ENCODE peak calls at places on chromosomes 7 and 10, in four cellular contexts. W, L, I and J are unnamed samples.

GRCh38 chr10:70544431-70545340 is 57.9 kb downstream of the PRF1 start:
- DNase-seq in W (no peak), L (no peak), I (no peak), J (no peak)

GRCh38 chr7:128164061-128164954 is 76.8 kb upstream of the LEP start:
- DNase-seq in W (no peak), L (no peak), I (peak), J (no peak)

GRCh38 chr10:24465899-24466615 is 257.1 kb downstream of the KIAA1217 start:
- DNase-seq in W (no peak), L (peak), I (peak), J (no peak)

GRCh38 chr10:52950578-52950977 is 178.0 kb upstream of the MBL2 start:
- DNase-seq in W (no peak), L (no peak), I (no peak), J (no peak)

GRCh38 chr7:121262221-121262620 is 66.6 kb upstream of the WNT16 start:
- DNase-seq in W (no peak), L (no peak), I (no peak), J (no peak)

GRCh38 chr10:102835007-102835482 is 2.2 kb downstream of the CYP17A1 start:
- DNase-seq in W (peak), L (peak), I (peak), J (peak)

GRCh38 chr7:110591341-110591740 is 499.6 kb upstream of the LRRN3 start:
- DNase-seq in W (no peak), L (no peak), I (no peak), J (no peak)

GRCh38 chr10:84715911-84716310 is 387.5 kb downstream of the CCSER2 start:
- DNase-seq in W (no peak), L (no peak), I (no peak), J (peak)

GRCh38 chr10:4650572-4650971 is 175.4 kb upstream of the AKR1E2 start:
- DNase-seq in W (no peak), L (no peak), I (no peak), J (no peak)

GRCh38 chr7:25854059-25854458 is 297.9 kb upstream of the NFE2L3 start:
- DNase-seq in W (no peak), L (no peak), I (no peak), J (no peak)

GRCh38 chr10:43292745-43293676 is 26.1 kb upstream of the RASGEF1A start:
- DNase-seq in W (peak), L (peak), I (peak), J (no peak)

GRCh38 chr7:151415375-151416112 is 5.7 kb upstream of the WDR86 start:
- DNase-seq in W (no peak), L (no peak), I (no peak), J (no peak)

GRCh38 chr7:102302025-102302424 is 15.4 kb downstream of the SH2B2 start:
- DNase-seq in W (no peak), L (no peak), I (no peak), J (no peak)

GRCh38 chr7:134750083-134751062 is 29.1 kb upstream of the CALD1 start:
- DNase-seq in W (peak), L (peak), I (peak), J (peak)

GRCh38 chr10:121751191-121751760 is 153.0 kb upstream of the FGFR2 start:
- DNase-seq in W (no peak), L (no peak), I (no peak), J (no peak)

GRCh38 chr7:70856889-70857511 is 274.9 kb upstream of the GALNT17 start:
- DNase-seq in W (peak), L (peak), I (peak), J (peak)

GRCh38 chr7:146115665-146116451 is 743 bp upstream of the CNTNAP2 start:
- DNase-seq in W (no peak), L (peak), I (peak), J (peak)

GRCh38 chr10:126456632-126457031 is 68.4 kb upstream of the ADAM12 start:
- DNase-seq in W (no peak), L (no peak), I (no peak), J (no peak)

GRCh38 chr10:114045071-114045737 is 1.5 kb downstream of the ADRB1 start:
- DNase-seq in W (no peak), L (peak), I (no peak), J (no peak)

GRCh38 chr10:52820316-52820715 is 47.7 kb upstream of the MBL2 start:
- DNase-seq in W (no peak), L (no peak), I (no peak), J (no peak)

GRCh38 chr7:6299774-6300173 is 27.4 kb upstream of the CYTH3 start:
- DNase-seq in W (no peak), L (no peak), I (no peak), J (no peak)

GRCh38 chr7:79785556-79785955 is 332.1 kb upstream of the MAGI2 start:
- DNase-seq in W (no peak), L (no peak), I (no peak), J (no peak)

GRCh38 chr7:824664-825063 is 7.6 kb upstream of the SUN1 start:
- DNase-seq in W (no peak), L (no peak), I (no peak), J (no peak)

GRCh38 chr10:23158370-23158769 is 33.7 kb upstream of the PTF1A start:
- DNase-seq in W (peak), L (peak), I (no peak), J (peak)

GRCh38 chr10:45557275-45557905 is 115.2 kb downstream of the ZFAND4 start:
- DNase-seq in W (no peak), L (no peak), I (no peak), J (peak)

GRCh38 chr7:19939746-19940145 is 166.3 kb upstream of the TMEM196 start:
- DNase-seq in W (no peak), L (no peak), I (no peak), J (no peak)

GRCh38 chr10:43057831-43058340 is 19.0 kb upstream of the RET start:
- DNase-seq in W (no peak), L (no peak), I (no peak), J (no peak)

GRCh38 chr7:70846208-70846607 is 285.7 kb upstream of the GALNT17 start:
- DNase-seq in W (no peak), L (no peak), I (no peak), J (no peak)

GRCh38 chr10:130105724-130106123 is 4.9 kb downstream of the C10orf143 start:
- DNase-seq in W (no peak), L (no peak), I (no peak), J (no peak)

GRCh38 chr7:1572111-1572510 is 2.3 kb upstream of the PSMG3 start:
- DNase-seq in W (no peak), L (no peak), I (no peak), J (no peak)

GRCh38 chr10:97333601-97334369 is 744 bp downstream of the FRAT2 start:
- DNase-seq in W (peak), L (peak), I (no peak), J (no peak)

GRCh38 chr7:103989200-103989784 is at the start of gene RELN:
- DNase-seq in W (no peak), L (no peak), I (no peak), J (no peak)

GRCh38 chr7:101402081-101402779 is 39.6 kb downstream of the COL26A1 start:
- DNase-seq in W (no peak), L (no peak), I (no peak), J (no peak)

GRCh38 chr7:115110523-115110922 is 188.6 kb downstream of the MDFIC start:
- DNase-seq in W (no peak), L (peak), I (no peak), J (no peak)

DNA sequence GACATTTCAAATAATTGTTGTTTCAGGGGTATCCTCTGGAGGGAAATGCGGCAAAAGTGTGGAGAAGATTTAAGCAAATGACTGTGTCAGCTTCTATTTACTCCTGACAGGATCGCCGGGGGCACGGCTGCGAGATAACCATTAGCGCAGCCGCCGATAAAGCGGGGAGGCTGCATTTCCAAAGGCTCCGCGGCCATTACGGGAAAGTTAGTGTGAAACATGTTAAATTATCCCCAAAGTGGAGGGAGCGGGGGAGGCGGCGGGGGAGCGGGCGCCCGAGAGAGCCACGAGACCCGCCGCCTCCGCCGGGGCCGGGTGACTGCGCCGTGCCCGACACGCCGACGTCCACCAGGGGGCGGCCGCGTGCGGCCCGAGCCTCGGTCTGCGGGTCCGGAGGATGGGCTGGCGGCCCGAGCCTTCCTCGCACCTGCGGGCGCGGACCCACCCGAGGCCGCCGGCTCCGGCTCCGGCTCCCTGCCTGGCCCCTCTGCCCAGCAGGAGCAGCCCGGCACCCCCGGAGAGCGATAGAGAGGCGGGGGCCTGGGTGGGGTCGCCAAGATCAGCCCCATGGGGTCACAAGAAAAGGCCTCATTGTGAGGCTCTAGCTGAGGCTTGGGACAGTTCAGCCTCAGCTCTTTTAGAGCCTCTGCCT is 74.4 kb upstream of the PAX2 start:
- DNase-seq in W (peak), L (peak), I (no peak), J (no peak)
- H3K4me3 ChIP-seq in W (no peak), L (peak), I (no peak), J (no peak)

GRCh38 chr7:47991741-47992311 is 12.4 kb upstream of the HUS1 start:
- DNase-seq in W (peak), L (peak), I (peak), J (no peak)

GRCh38 chr7:47988496-47989386 is 9.3 kb upstream of the HUS1 start:
- DNase-seq in W (no peak), L (no peak), I (no peak), J (no peak)

GRCh38 chr7:47992446-47992845 is 13.0 kb upstream of the HUS1 start:
- DNase-seq in W (no peak), L (no peak), I (no peak), J (no peak)

GRCh38 chr7:47990592-47990991 is 11.2 kb upstream of the HUS1 start:
- DNase-seq in W (no peak), L (no peak), I (no peak), J (no peak)

GRCh38 chr7:47991270-47991669 is 11.9 kb upstream of the HUS1 start:
- DNase-seq in W (no peak), L (no peak), I (no peak), J (no peak)
- H3K4me3 ChIP-seq in W (peak), L (peak), I (no peak), J (no peak)

GRCh38 chr7:75969704-75970498 is 24.5 kb downstream of the TMEM120A start:
- DNase-seq in W (no peak), L (no peak), I (no peak), J (no peak)
- H3K4me3 ChIP-seq in W (no peak), L (no peak), I (no peak), J (no peak)

GRCh38 chr7:136874393-136875032 is 6.1 kb downstream of the CHRM2 start:
- DNase-seq in W (no peak), L (no peak), I (no peak), J (peak)

GRCh38 chr7:136869991-136870798 is 1.7 kb downstream of the CHRM2 start:
- DNase-seq in W (no peak), L (no peak), I (no peak), J (no peak)

GRCh38 chr7:136869006-136869961 is 832 bp downstream of the CHRM2 start:
- DNase-seq in W (no peak), L (no peak), I (no peak), J (no peak)

GRCh38 chr7:136868496-136869005 is at the start of gene CHRM2:
- DNase-seq in W (no peak), L (no peak), I (no peak), J (no peak)

DNA sequence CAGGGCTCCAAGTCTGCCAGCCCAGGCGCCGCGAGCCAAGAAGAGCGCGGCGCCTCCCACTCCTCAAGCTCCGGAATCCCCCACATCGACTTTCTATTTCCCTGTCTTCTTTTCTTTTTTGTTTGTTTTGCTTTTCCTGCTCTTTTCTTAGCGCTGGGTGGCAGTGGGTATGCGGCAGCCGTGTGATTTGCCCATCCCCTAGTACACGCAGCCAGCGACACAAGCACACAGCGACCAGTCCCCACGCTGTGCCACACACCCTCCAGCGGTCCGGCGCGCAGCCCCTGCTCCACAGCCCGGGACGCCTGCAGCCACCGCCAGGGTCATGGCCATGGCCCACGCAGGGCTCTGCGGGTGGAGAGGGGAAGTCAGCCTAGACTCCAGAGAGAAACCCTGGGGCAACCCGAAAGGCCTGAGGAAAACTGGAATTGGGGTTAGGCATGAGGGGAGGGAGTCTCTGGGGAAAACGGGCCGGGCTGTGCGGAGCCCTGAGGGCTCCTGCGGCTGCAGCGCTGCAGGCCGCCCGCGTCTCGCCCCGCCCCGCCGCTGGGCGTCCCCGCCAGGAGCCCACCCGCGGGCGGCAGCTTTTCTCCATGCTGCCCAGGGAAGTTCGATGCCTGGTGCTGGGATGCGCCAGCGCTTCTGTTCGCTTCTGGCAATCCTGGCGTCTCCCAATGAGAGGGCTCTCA is 2.5 kb downstream of the CHRM2 start:
- DNase-seq in W (no peak), L (no peak), I (no peak), J (no peak)
- H3K4me3 ChIP-seq in W (no peak), L (peak), I (peak), J (no peak)

DNA sequence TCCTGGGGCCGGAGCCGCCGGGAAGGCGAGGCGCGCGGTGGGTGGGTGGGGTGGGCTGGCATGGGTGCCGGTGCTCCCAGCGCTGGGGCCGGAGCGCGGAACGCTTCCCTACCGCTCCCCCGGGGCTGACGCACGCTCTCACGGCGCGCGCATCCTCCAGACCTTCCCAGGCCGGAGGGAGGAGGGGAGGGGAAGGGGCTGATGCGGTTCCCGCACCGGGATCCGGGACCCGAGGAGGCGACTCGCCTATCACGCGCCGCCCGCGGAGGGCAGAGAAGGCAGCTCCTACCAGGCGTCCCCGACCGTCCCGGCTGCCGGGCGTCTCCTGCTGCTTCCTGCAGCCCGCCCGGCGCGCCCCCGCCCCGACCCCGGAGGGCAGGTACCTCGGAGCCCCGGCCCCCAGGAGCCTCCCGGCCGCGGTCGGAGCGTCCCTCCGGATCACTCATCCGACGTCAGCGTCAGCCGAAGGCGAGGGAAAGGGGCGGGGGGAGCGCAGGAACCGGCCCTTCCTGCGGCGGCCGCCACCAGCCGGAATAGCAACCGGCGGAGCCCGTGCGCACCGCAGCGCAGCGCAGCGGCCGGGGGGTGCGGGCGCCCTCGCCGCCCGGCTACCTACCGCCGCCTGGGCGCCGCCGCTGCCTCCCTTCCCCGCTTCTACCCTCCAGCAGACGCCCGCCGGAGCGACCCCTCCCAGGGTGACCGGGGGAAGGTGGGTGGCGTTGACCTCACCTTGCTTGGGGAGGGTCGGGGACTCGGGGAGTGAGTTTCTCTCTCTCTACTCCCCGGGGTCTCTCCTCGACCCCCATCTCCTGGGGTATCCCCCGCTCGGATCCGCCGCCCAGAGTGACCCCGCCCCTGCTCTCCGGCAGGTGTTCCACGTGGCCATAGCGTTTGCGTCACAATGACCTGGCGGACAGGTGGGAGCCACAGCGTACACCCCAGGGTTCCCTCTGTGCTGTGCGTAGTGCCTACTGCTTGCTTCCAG is at the start of gene ICA1:
- DNase-seq in W (no peak), L (peak), I (peak), J (no peak)
- H3K4me3 ChIP-seq in W (no peak), L (peak), I (peak), J (peak)

DNA sequence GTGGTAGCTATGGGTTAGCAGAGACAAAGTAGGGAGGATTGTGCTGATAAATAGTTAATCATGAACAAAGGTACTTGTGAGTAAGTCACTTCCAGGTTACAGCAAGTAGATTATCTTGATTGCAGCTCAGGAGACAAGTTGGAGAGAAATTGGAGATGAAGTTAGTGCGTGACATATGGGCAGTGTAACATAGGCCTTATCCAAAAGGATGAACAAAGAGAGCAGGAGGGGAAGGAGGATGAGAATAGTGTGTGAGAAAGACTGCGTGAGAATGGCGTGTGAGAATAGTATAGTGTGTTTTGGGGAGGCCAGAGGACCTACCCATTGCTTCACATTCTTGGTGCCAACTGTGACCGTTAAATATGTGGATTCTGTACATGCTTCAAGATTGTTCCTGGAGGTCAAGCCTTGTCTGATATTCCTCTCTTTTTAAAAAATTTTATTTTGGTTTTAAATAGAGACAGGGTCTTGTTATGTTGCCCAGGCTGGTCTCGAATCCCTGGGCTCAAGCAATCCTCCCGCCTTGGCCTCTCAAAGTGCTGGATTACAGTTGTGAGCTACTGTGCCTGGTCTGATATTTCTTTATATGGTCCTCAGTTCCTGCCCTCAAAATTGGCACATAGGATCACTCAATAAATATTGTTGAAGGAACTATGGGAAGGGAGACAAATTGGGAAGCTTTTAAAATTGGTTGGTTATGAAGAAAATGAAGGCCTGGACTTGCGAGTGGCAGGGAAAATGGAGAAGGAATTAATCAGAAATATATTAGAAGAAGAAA is 3.2 kb downstream of the VCL start:
- DNase-seq in W (no peak), L (no peak), I (no peak), J (no peak)
- H3K4me3 ChIP-seq in W (no peak), L (peak), I (no peak), J (no peak)